ENCODE peak calls at places on chromosomes 3 and 15, in four cellular contexts. P is HepG2, E is K562, X is GM12878. B is an unnamed sample.

GRCh38 chr15:51191766-51192165 is 97.1 kb upstream of the TNFAIP8L3 start:
- DNase-seq in X (no peak), P (no peak), E (no peak), B (no peak)

GRCh38 chr3:8996681-8997121 is 33.4 kb upstream of the RAD18 start:
- DNase-seq in E (peak; percentile 8), P (peak; percentile 53), X (no peak), B (no peak)

GRCh38 chr3:174122411-174122810 is 724.9 kb downstream of the NLGN1 start:
- DNase-seq in X (no peak), E (no peak), P (no peak), B (no peak)

GRCh38 chr3:108175352-108175751 is 46.9 kb downstream of the IFT57 start:
- DNase-seq in E (no peak), X (no peak), P (no peak), B (no peak)

GRCh38 chr3:197811343-197811742 is 20.3 kb downstream of the LRCH3 start:
- DNase-seq in P (no peak), E (no peak), X (no peak), B (no peak)

GRCh38 chr3:41662288-41662687 is 299.6 kb downstream of the ULK4 start:
- DNase-seq in X (no peak), P (no peak), E (no peak), B (no peak)

GRCh38 chr3:136792931-136793330 is 26.0 kb upstream of the SLC35G2 start:
- DNase-seq in X (no peak), E (no peak), P (no peak), B (no peak)

GRCh38 chr3:79297242-79297641 is 470.6 kb downstream of the ROBO1 start:
- DNase-seq in P (peak; percentile 51), E (no peak), X (no peak), B (peak; percentile 4)

GRCh38 chr3:185176756-185177359 is 24.0 kb upstream of the C3orf70 start:
- DNase-seq in E (peak; percentile 66), P (peak; percentile 36), X (no peak), B (peak; percentile 40)

GRCh38 chr3:16834214-16834613 is 50.5 kb upstream of the PLCL2 start:
- DNase-seq in P (no peak), X (no peak), E (no peak), B (no peak)

GRCh38 chr3:16836505-16837237 is 48.1 kb upstream of the PLCL2 start:
- DNase-seq in X (no peak), E (no peak), P (no peak), B (no peak)

GRCh38 chr3:16834753-16835152 is 50.0 kb upstream of the PLCL2 start:
- DNase-seq in P (no peak), X (no peak), E (no peak), B (no peak)

GRCh38 chr3:16828815-16829214 is 55.9 kb upstream of the PLCL2 start:
- DNase-seq in P (no peak), E (peak; percentile 41), X (no peak), B (peak; percentile 48)

DNA sequence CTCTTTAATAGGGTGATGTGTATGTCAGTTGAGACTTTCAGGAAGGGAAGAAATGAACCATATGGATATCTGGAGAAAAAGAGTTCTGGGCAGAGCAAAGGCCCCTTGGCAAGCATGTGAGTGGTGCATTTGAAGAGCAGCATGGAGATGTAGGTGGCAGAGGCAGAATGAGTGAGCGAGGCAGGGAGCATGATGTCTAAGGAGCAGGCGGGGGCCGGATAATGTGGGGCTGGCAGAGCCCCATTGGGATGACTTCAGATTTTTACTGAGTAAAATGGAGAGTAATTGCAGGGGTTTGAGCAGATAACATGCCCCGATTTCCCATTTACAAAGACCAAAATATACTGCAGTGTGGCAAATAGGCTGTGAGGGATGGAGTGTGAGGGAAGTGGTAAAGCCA is 52.9 kb upstream of the PLCL2 start:
- DNase-seq in X (no peak), P (no peak), E (no peak), B (no peak)
- TF ChIP-seq BHLHE40 in X (no peak), P (no peak), E (no peak), B (no peak)

GRCh38 chr3:118629821-118630220 is 404.8 kb downstream of the IGSF11 start:
- DNase-seq in P (peak; percentile 63), X (no peak), E (no peak), B (no peak)

GRCh38 chr3:118628704-118629341 is 405.8 kb downstream of the IGSF11 start:
- DNase-seq in X (peak; percentile 43), P (peak; percentile 80), E (peak; percentile 63), B (peak; percentile 77)
- TF ChIP-seq SP1 in X (no peak), P (no peak), E (no peak), B (no peak)

GRCh38 chr3:48125026-48125704 is 63.1 kb downstream of the CDC25A start:
- DNase-seq in E (no peak), X (no peak), P (no peak), B (no peak)
- TF ChIP-seq BHLHE40 in E (no peak), X (no peak), P (no peak), B (no peak)

GRCh38 chr3:77251136-77251535 is 211.2 kb downstream of the ROBO2 start:
- DNase-seq in X (no peak), E (no peak), P (no peak), B (no peak)

GRCh38 chr3:77259701-77260100 is 219.8 kb downstream of the ROBO2 start:
- DNase-seq in E (no peak), P (no peak), X (no peak), B (no peak)

GRCh38 chr3:77254967-77255831 is 215.3 kb downstream of the ROBO2 start:
- DNase-seq in E (peak; percentile 73), X (no peak), P (peak; percentile 54), B (peak; percentile 58)

DNA sequence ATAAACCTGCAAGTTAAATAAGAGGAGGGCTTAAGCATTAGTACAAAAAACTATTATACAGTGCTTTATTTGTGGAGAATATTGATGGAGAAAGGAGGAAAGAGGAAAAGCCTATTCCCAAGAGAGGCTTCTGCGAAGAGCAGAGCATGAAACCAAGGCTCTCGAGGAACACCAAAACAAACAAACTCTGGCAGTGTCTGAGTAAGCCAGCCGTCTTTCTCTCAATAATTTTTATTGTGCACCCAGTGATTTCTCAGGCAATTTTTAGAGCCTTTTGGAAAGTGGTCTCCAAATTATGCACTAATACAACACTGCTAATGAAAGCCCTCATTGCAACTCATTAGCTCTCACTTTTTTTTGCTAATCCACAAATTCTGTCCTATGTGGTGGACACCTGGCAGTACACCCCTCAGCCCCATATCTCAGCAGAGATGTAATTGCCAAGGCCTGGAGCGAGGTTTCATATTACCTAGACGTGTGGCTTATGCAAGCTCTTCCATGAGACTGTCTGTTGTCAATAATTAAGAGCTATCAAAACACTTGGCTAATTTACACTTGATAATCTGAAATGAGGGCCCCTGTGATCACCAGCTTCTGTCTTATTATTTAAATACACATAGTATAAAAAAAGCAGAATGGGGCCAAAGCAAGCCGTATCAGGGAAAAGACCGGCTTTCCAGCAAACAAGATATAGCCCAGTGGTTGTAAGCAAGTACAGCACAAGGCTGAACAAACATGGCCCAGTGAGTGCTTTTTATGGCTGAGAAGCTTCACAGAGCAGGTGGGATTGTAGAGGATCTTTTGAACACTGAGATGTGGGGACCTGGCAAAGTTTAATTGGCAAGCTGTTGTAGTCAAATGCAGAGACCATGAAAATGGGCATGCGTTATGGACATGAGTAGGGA is 216.9 kb downstream of the ROBO2 start:
- DNase-seq in P (no peak), X (no peak), E (no peak), B (peak; percentile 27)
- TF ChIP-seq SP1 in P (no peak), X (no peak), E (no peak), B (no peak)

GRCh38 chr3:192904632-192905289 is 12.9 kb downstream of the MB21D2 start:
- DNase-seq in E (no peak), P (no peak), X (no peak), B (no peak)

GRCh38 chr3:192911293-192911692 is 6.4 kb downstream of the MB21D2 start:
- DNase-seq in P (no peak), X (no peak), E (no peak), B (no peak)

GRCh38 chr3:192906940-192907339 is 10.7 kb downstream of the MB21D2 start:
- DNase-seq in E (no peak), X (no peak), P (no peak), B (no peak)

GRCh38 chr3:192905980-192906678 is 11.5 kb downstream of the MB21D2 start:
- DNase-seq in X (no peak), E (no peak), P (no peak), B (no peak)

GRCh38 chr3:192907784-192908183 is 9.9 kb downstream of the MB21D2 start:
- DNase-seq in E (no peak), P (no peak), X (no peak), B (no peak)
- TF ChIP-seq BHLHE40 in E (no peak), P (no peak), X (no peak), B (no peak)

GRCh38 chr15:62262305-62262941 is 97.3 kb upstream of the C2CD4B start:
- DNase-seq in E (no peak), P (no peak), X (no peak), B (no peak)

GRCh38 chr15:62254137-62254934 is 89.3 kb upstream of the C2CD4B start:
- DNase-seq in X (no peak), P (peak; percentile 59), E (peak; percentile 66), B (peak; percentile 59)

GRCh38 chr15:62253294-62253693 is 88.2 kb upstream of the C2CD4B start:
- DNase-seq in E (no peak), X (no peak), P (no peak), B (no peak)

GRCh38 chr15:62257991-62258390 is 92.9 kb upstream of the C2CD4B start:
- DNase-seq in X (no peak), P (no peak), E (no peak), B (no peak)
- TF ChIP-seq SP1 in X (no peak), P (no peak), E (no peak), B (no peak)

GRCh38 chr3:31977736-31978135 is 3.3 kb downstream of the OSBPL10 start:
- DNase-seq in P (no peak), X (no peak), E (no peak), B (no peak)

GRCh38 chr3:31978553-31978952 is 2.5 kb downstream of the OSBPL10 start:
- DNase-seq in E (no peak), X (no peak), P (no peak), B (no peak)

GRCh38 chr3:31974454-31974853 is 6.6 kb downstream of the OSBPL10 start:
- DNase-seq in X (no peak), E (no peak), P (peak; percentile 81), B (no peak)

GRCh38 chr3:31973837-31974236 is 7.2 kb downstream of the OSBPL10 start:
- DNase-seq in P (no peak), E (no peak), X (no peak), B (no peak)

DNA sequence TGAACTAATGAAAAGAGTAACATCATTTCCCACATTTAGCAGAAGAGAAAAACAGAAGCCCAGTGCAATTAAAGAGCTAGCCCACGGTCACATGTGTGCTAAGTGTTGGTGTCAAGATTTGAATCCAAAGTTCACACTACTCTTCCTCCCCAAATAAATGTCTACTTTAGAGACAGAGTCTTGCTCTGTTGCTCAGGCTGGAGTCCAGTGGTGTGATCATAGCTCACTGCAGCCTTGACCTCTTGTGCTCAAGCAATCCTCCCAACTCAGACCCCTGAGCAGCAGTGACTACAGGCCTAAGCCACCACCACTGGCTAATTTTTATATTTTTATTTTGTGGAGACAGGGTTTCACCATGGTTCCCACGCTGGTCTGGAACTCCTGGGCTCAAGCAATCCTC is 4.8 kb downstream of the OSBPL10 start:
- DNase-seq in P (no peak), X (no peak), E (no peak), B (no peak)
- TF ChIP-seq BHLHE40 in P (no peak), X (no peak), E (no peak), B (no peak)

GRCh38 chr15:31372635-31373091 is 46.0 kb downstream of the KLF13 start:
- DNase-seq in P (no peak), E (no peak), X (no peak), B (no peak)
- TF ChIP-seq SP1 in P (no peak), E (no peak), X (no peak), B (no peak)

B was measured in HEK293T.